ENCODE peak calls at places on chromosomes 6 and 20, in six cellular contexts. Y, L, S, H, N and F are unnamed samples. For H3K79me2, the result is how much of the 10 kb centered on the place peaks cover.

GRCh38 chr6:111602481-111603404 is 2.9 kb downstream of the TRAF3IP2 start:
- DNase-seq in L (no peak), H (no peak), Y (peak), N (no peak), S (no peak), F (no peak)

GRCh38 chr6:12403946-12404647 is 113.9 kb downstream of the EDN1 start:
- DNase-seq in S (no peak), N (no peak), Y (no peak), L (no peak), H (no peak), F (no peak)

GRCh38 chr6:12136905-12137304 is 124.8 kb downstream of the HIVEP1 start:
- DNase-seq in L (no peak), N (no peak), H (no peak), Y (no peak), S (no peak), F (no peak)

GRCh38 chr20:7704021-7704420 is 236.2 kb downstream of the HAO1 start:
- DNase-seq in N (no peak), H (no peak), S (no peak), Y (no peak), L (no peak), F (no peak)

GRCh38 chr6:33817520-33817919 is 13.7 kb upstream of the MLN start:
- DNase-seq in N (no peak), Y (no peak), L (no peak), S (no peak), H (no peak), F (no peak)

GRCh38 chr6:170435766-170436165 is 117.3 kb downstream of the PSMB1 start:
- DNase-seq in H (no peak), N (no peak), L (no peak), Y (no peak), S (no peak), F (no peak)

GRCh38 chr20:13274311-13274965 is 53.4 kb downstream of the ISM1 start:
- DNase-seq in S (peak), N (no peak), L (no peak), H (peak), Y (peak), F (no peak)

GRCh38 chr6:44022671-44023352 is 104.4 kb downstream of the MRPL14 start:
- DNase-seq in S (no peak), Y (no peak), N (no peak), L (no peak), H (no peak), F (no peak)

GRCh38 chr6:154403803-154404202 is 47.2 kb upstream of the IPCEF1 start:
- DNase-seq in N (peak), S (no peak), Y (peak), L (no peak), H (no peak), F (no peak)

GRCh38 chr6:98947411-98948292 is at the start of gene FBXL4:
- DNase-seq in N (peak), S (peak), L (peak), Y (peak), H (peak), F (peak)

GRCh38 chr20:43462369-43463132 is 4.9 kb downstream of the SRSF6 start:
- DNase-seq in H (no peak), N (no peak), S (no peak), L (no peak), Y (no peak), F (no peak)

GRCh38 chr6:16583151-16583762 is 178.0 kb downstream of the ATXN1 start:
- DNase-seq in S (no peak), L (no peak), H (no peak), N (no peak), Y (no peak), F (no peak)

GRCh38 chr6:68233623-68234022 is 401.5 kb upstream of the ADGRB3 start:
- DNase-seq in Y (no peak), S (no peak), N (no peak), L (no peak), H (no peak), F (no peak)

GRCh38 chr6:74879234-74879633 is 326.6 kb downstream of the COL12A1 start:
- DNase-seq in S (no peak), L (no peak), N (no peak), Y (no peak), H (no peak), F (no peak)

GRCh38 chr6:38508894-38509293 is 130.8 kb downstream of the BTBD9 start:
- DNase-seq in H (peak), S (no peak), L (no peak), Y (no peak), N (peak), F (no peak)

GRCh38 chr20:53757472-53757913 is 163.9 kb upstream of the ZNF217 start:
- DNase-seq in Y (no peak), L (no peak), S (no peak), H (no peak), N (no peak), F (no peak)

GRCh38 chr6:158770948-158771347 is 48.2 kb downstream of the EZR start:
- DNase-seq in Y (peak), H (no peak), L (no peak), S (no peak), N (no peak), F (no peak)

GRCh38 chr6:5510734-5511133 is 249.4 kb downstream of the FARS2 start:
- DNase-seq in Y (no peak), S (no peak), L (no peak), H (no peak), N (no peak), F (no peak)

GRCh38 chr20:49284818-49285217 is 7.0 kb upstream of the ZNFX1 start:
- DNase-seq in S (no peak), L (no peak), N (no peak), H (peak), Y (no peak), F (no peak)

GRCh38 chr6:5778317-5778857 is 228.3 kb downstream of the NRN1 start:
- DNase-seq in H (no peak), Y (no peak), L (no peak), S (no peak), N (no peak), F (peak)

GRCh38 chr6:89110288-89110687 is 7.6 kb downstream of the SRSF12 start:
- DNase-seq in L (no peak), H (no peak), S (no peak), Y (no peak), N (no peak), F (no peak)

GRCh38 chr6:148261470-148261869 is 81.2 kb upstream of the SASH1 start:
- DNase-seq in L (no peak), N (no peak), H (no peak), Y (no peak), S (no peak), F (no peak)

GRCh38 chr6:160456214-160456546 is 108.0 kb downstream of the SLC22A3 start:
- DNase-seq in S (no peak), H (no peak), Y (no peak), N (no peak), L (no peak), F (no peak)

GRCh38 chr6:84027340-84028183 is 6.0 kb upstream of the MRAP2 start:
- DNase-seq in N (peak), Y (peak), H (no peak), S (no peak), L (no peak), F (no peak)

GRCh38 chr6:53986165-53986720 is 125.0 kb upstream of the MLIP start:
- DNase-seq in L (peak), Y (peak), H (peak), N (peak), S (no peak), F (peak)

GRCh38 chr6:142900467-142900961 is 44.5 kb downstream of the HIVEP2 start:
- DNase-seq in H (no peak), Y (no peak), S (no peak), N (no peak), L (no peak), F (no peak)

GRCh38 chr6:28597924-28598323 is 72.2 kb downstream of the GPX5 start:
- DNase-seq in N (peak), H (peak), Y (peak), S (no peak), L (no peak), F (no peak)

GRCh38 chr20:31713312-31714049 is 9.2 kb downstream of the BCL2L1 start:
- DNase-seq in N (peak), L (peak), S (no peak), H (peak), Y (peak), F (no peak)

GRCh38 chr20:825710-826421 is 7.6 kb upstream of the FAM110A start:
- DNase-seq in H (no peak), N (no peak), Y (no peak), S (no peak), L (no peak), F (no peak)

GRCh38 chr6:169168706-169169105 is 84.9 kb downstream of the THBS2 start:
- DNase-seq in H (no peak), N (no peak), S (no peak), Y (no peak), L (no peak), F (no peak)

GRCh38 chr20:8951136-8951535 is 117.8 kb upstream of the PLCB4 start:
- DNase-seq in H (no peak), L (no peak), N (no peak), Y (no peak), S (no peak), F (no peak)

GRCh38 chr20:58710481-58711265 is 18.1 kb downstream of the NPEPL1 start:
- DNase-seq in N (no peak), L (no peak), Y (peak), H (no peak), S (no peak), F (no peak)

GRCh38 chr6:41200296-41200900 is 551 bp downstream of the TREML2 start:
- DNase-seq in S (no peak), Y (no peak), H (peak), L (peak), N (no peak), F (peak)

GRCh38 chr6:30206152-30206551 is 7.1 kb downstream of the TRIM26 start:
- DNase-seq in N (no peak), Y (no peak), S (no peak), L (no peak), H (no peak), F (no peak)

DNA sequence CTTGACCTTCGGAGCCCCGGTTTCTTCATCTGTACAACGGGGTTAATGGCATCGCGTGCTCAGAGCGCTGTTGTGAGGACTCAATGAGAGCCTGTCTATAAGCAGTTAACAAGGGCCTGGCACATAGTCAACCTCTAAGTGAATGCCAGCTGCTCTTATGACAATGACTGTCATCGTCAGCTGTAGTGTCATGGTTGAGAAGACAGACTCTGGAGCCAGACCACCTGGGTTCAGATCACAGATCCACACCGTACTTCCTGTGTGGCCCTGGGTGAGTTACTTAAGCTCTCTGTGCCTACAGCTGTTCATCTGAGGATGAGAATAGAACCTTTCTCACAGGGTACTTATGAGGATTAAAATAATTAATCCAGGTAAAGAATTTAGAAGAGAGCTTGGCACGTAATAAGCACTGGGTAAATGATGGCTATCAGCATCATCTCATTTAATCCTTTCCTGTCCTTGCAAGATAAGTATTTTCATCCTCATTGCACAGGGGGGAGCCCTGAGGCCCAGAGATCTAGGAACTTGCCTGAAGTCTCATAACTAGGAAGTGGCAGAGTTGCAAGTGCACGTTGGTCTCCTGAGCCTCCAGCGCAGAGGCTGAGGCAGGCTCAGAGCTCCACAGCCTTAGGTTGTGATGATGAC is 105.3 kb downstream of the EYA2 start:
- DNase-seq in Y (no peak), H (no peak), L (no peak), S (no peak), N (no peak), F (peak)
- H3K4me3 ChIP-seq in Y (no peak), H (no peak), L (no peak), S (no peak), N (no peak), F (no peak)

GRCh38 chr20:34292496-34292895 is 10.7 kb downstream of the AHCY start:
- DNase-seq in Y (no peak), S (no peak), N (no peak), H (no peak), L (no peak), F (no peak)
- H3K79me2 ChIP-seq in Y (under half), S (under half), N (under half), H (under half), L (under half), F (under half)

DNA sequence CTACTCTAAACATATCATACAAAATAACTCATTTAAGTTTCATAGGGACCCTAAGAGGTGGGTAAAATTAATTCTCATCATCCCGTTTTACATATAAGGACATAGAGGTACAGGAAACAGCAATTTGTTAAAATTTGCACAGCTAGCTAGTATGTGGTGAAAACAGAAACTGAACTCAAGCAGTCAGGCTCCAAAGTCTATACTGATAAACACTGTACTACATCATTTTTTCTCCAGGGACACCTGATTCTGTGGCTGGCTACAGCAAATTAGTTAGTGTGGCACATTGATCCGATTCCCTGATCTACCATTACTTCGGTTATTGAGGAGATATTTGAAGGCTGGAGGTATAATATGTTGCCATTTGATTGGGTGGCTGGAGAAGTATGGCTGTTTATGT is 36.2 kb upstream of the E2F3 start:
- DNase-seq in S (no peak), N (no peak), H (no peak), Y (no peak), L (peak), F (no peak)
- H3K4me2 ChIP-seq in S (no peak), N (no peak), H (no peak), Y (no peak), L (peak), F (no peak)

GRCh38 chr20:45289942-45290676 is 16.5 kb upstream of the RBPJL start:
- DNase-seq in L (no peak), H (no peak), N (no peak), S (no peak), Y (no peak), F (no peak)

GRCh38 chr20:45290677-45291355 is 15.8 kb upstream of the RBPJL start:
- DNase-seq in L (peak), H (peak), S (peak), N (peak), Y (peak), F (peak)

GRCh38 chr20:45291526-45291925 is 15.1 kb upstream of the RBPJL start:
- DNase-seq in N (no peak), Y (no peak), H (no peak), S (no peak), L (no peak), F (no peak)

GRCh38 chr20:45288860-45289259 is 17.8 kb upstream of the RBPJL start:
- DNase-seq in H (no peak), S (no peak), N (no peak), Y (no peak), L (no peak), F (no peak)

GRCh38 chr20:45288376-45288775 is 18.3 kb upstream of the RBPJL start:
- DNase-seq in Y (no peak), N (no peak), L (no peak), H (no peak), S (no peak), F (no peak)
- H3K4me3 ChIP-seq in Y (no peak), N (no peak), L (no peak), H (no peak), S (no peak), F (no peak)

GRCh38 chr6:152634773-152635172 is 2.4 kb downstream of the SYNE1 start:
- DNase-seq in S (no peak), L (peak), Y (no peak), H (no peak), N (no peak), F (no peak)
- H3K79me2 ChIP-seq in S (under half), L (under half), Y (under half), H (under half), N (under half), F (under half)